ENCODE peak calls at places on chromosome 7, in five cellular contexts. One of them, this sample, is unnamed.

GRCh38 chr7:54878339-54878738 is 119.3 kb upstream of the SEC61G start:
- DNase-seq in body of pancreas: no peak
- DNase-seq in neural crest cell: no peak
- DNase-seq in spleen: no peak
- DNase-seq in adrenal gland: no peak
- DNase-seq in this sample: no peak

GRCh38 chr7:129423700-129424410 is 10.4 kb upstream of the STRIP2 start:
- DNase-seq in adrenal gland: no peak
- DNase-seq in body of pancreas: no peak
- DNase-seq in neural crest cell: no peak
- DNase-seq in spleen: no peak
- DNase-seq in this sample: no peak

GRCh38 chr7:151129141-151129835 is 38.2 kb downstream of the GBX1 start:
- DNase-seq in adrenal gland: no peak
- DNase-seq in spleen: no peak
- DNase-seq in body of pancreas: no peak
- DNase-seq in neural crest cell: no peak
- DNase-seq in this sample: no peak

GRCh38 chr7:95002726-95003125 is 95.3 kb downstream of the PPP1R9A start:
- DNase-seq in body of pancreas: no peak
- DNase-seq in spleen: no peak
- DNase-seq in adrenal gland: no peak
- DNase-seq in neural crest cell: no peak
- DNase-seq in this sample: no peak

GRCh38 chr7:31938650-31939049 is 131.6 kb downstream of the PDE1C start:
- DNase-seq in spleen: no peak
- DNase-seq in neural crest cell: no peak
- DNase-seq in adrenal gland: no peak
- DNase-seq in body of pancreas: no peak
- DNase-seq in this sample: no peak

GRCh38 chr7:1344421-1344820 is 111.7 kb downstream of the UNCX start:
- DNase-seq in body of pancreas: no peak
- DNase-seq in adrenal gland: no peak
- DNase-seq in spleen: peak; percentile 28
- DNase-seq in neural crest cell: no peak
- DNase-seq in this sample: peak; percentile 59

GRCh38 chr7:158318511-158318913 is 269.1 kb downstream of the PTPRN2 start:
- DNase-seq in neural crest cell: no peak
- DNase-seq in spleen: no peak
- DNase-seq in adrenal gland: no peak
- DNase-seq in body of pancreas: no peak
- DNase-seq in this sample: no peak

GRCh38 chr7:100949227-100949930 is at the start of gene MUC3A:
- DNase-seq in adrenal gland: no peak
- DNase-seq in neural crest cell: no peak
- DNase-seq in spleen: peak; percentile 72
- DNase-seq in body of pancreas: no peak
- DNase-seq in this sample: peak; percentile 63

GRCh38 chr7:41975854-41976253 is 261.2 kb downstream of the GLI3 start:
- DNase-seq in body of pancreas: no peak
- DNase-seq in spleen: no peak
- DNase-seq in adrenal gland: no peak
- DNase-seq in neural crest cell: no peak
- DNase-seq in this sample: no peak

GRCh38 chr7:14786314-14786895 is 116.1 kb downstream of the DGKB start:
- DNase-seq in spleen: no peak
- DNase-seq in adrenal gland: no peak
- DNase-seq in body of pancreas: no peak
- DNase-seq in neural crest cell: no peak
- DNase-seq in this sample: peak; percentile 60

GRCh38 chr7:127378537-127378936 is 14.0 kb downstream of the ZNF800 start:
- DNase-seq in adrenal gland: no peak
- DNase-seq in body of pancreas: no peak
- DNase-seq in spleen: no peak
- DNase-seq in neural crest cell: no peak
- DNase-seq in this sample: no peak

GRCh38 chr7:26153246-26153822 is 1.3 kb downstream of the NFE2L3 start:
- DNase-seq in adrenal gland: no peak
- DNase-seq in spleen: no peak
- DNase-seq in body of pancreas: no peak
- DNase-seq in neural crest cell: no peak
- DNase-seq in this sample: no peak

GRCh38 chr7:277228-277627 is 12.7 kb upstream of the FOXL3 start:
- DNase-seq in neural crest cell: no peak
- DNase-seq in spleen: no peak
- DNase-seq in adrenal gland: no peak
- DNase-seq in body of pancreas: no peak
- DNase-seq in this sample: no peak

GRCh38 chr7:46281071-46281470 is 360.0 kb upstream of the IGFBP3 start:
- DNase-seq in adrenal gland: no peak
- DNase-seq in body of pancreas: no peak
- DNase-seq in neural crest cell: no peak
- DNase-seq in spleen: no peak
- DNase-seq in this sample: no peak

GRCh38 chr7:3959364-3959763 is 658.3 kb downstream of the SDK1 start:
- DNase-seq in adrenal gland: no peak
- DNase-seq in neural crest cell: no peak
- DNase-seq in spleen: no peak
- DNase-seq in body of pancreas: no peak
- DNase-seq in this sample: no peak

GRCh38 chr7:26633557-26633956 is 230.8 kb downstream of the SKAP2 start:
- DNase-seq in spleen: no peak
- DNase-seq in body of pancreas: no peak
- DNase-seq in neural crest cell: no peak
- DNase-seq in adrenal gland: no peak
- DNase-seq in this sample: no peak

GRCh38 chr7:141128931-141129330 is 55.1 kb downstream of the TMEM178B start:
- DNase-seq in adrenal gland: no peak
- DNase-seq in body of pancreas: no peak
- DNase-seq in spleen: no peak
- DNase-seq in neural crest cell: no peak
- DNase-seq in this sample: no peak

GRCh38 chr7:51029586-51030230 is 247.0 kb upstream of the GRB10 start:
- DNase-seq in spleen: no peak
- DNase-seq in adrenal gland: no peak
- DNase-seq in body of pancreas: no peak
- DNase-seq in neural crest cell: no peak
- DNase-seq in this sample: no peak

GRCh38 chr7:116145245-116145852 is 65.0 kb upstream of the TES start:
- DNase-seq in spleen: no peak
- DNase-seq in adrenal gland: no peak
- DNase-seq in body of pancreas: no peak
- DNase-seq in neural crest cell: no peak
- DNase-seq in this sample: no peak

GRCh38 chr7:26553582-26553981 is 261.9 kb downstream of the SNX10 start:
- DNase-seq in adrenal gland: no peak
- DNase-seq in neural crest cell: no peak
- DNase-seq in body of pancreas: no peak
- DNase-seq in spleen: no peak
- DNase-seq in this sample: no peak

GRCh38 chr7:150451097-150451793 is 815 bp downstream of the GIMAP8 start:
- DNase-seq in neural crest cell: no peak
- DNase-seq in spleen: peak; percentile 94
- DNase-seq in body of pancreas: peak; percentile 68
- DNase-seq in adrenal gland: peak; percentile 49
- DNase-seq in this sample: no peak

GRCh38 chr7:37096341-37096740 is 352.3 kb downstream of the ELMO1 start:
- DNase-seq in adrenal gland: no peak
- DNase-seq in body of pancreas: no peak
- DNase-seq in neural crest cell: no peak
- DNase-seq in spleen: no peak
- DNase-seq in this sample: no peak

GRCh38 chr7:92830532-92831110 is 5.8 kb downstream of the CDK6 start:
- DNase-seq in spleen: no peak
- DNase-seq in neural crest cell: no peak
- DNase-seq in body of pancreas: no peak
- DNase-seq in adrenal gland: no peak
- DNase-seq in this sample: no peak

GRCh38 chr7:45660201-45660900 is 86.2 kb downstream of the ADCY1 start:
- DNase-seq in adrenal gland: no peak
- DNase-seq in body of pancreas: no peak
- DNase-seq in spleen: no peak
- DNase-seq in neural crest cell: no peak
- DNase-seq in this sample: no peak

GRCh38 chr7:1533569-1534329 is 3.2 kb downstream of the MAFK start:
- DNase-seq in spleen: peak; percentile 84
- DNase-seq in body of pancreas: peak; percentile 69
- DNase-seq in adrenal gland: peak; percentile 96
- DNase-seq in neural crest cell: no peak
- DNase-seq in this sample: no peak

GRCh38 chr7:1091644-1092027 is 3.7 kb downstream of the GPER1 start:
- DNase-seq in neural crest cell: no peak
- DNase-seq in spleen: no peak
- DNase-seq in body of pancreas: no peak
- DNase-seq in adrenal gland: no peak
- DNase-seq in this sample: no peak

GRCh38 chr7:23894891-23895569 is 185.0 kb downstream of the STK31 start:
- DNase-seq in spleen: no peak
- DNase-seq in adrenal gland: no peak
- DNase-seq in body of pancreas: no peak
- DNase-seq in neural crest cell: no peak
- DNase-seq in this sample: no peak

GRCh38 chr7:22854158-22855048 is 31.8 kb upstream of the TOMM7 start:
- DNase-seq in spleen: peak; percentile 94
- DNase-seq in body of pancreas: peak; percentile 86
- DNase-seq in adrenal gland: peak; percentile 86
- DNase-seq in neural crest cell: peak; percentile 57
- DNase-seq in this sample: no peak
- TF ChIP-seq CTCF in spleen: no peak
- TF ChIP-seq CTCF in body of pancreas: no peak
- TF ChIP-seq CTCF in adrenal gland: peak; percentile 50
- TF ChIP-seq CTCF in neural crest cell: peak; percentile 86
- TF ChIP-seq CTCF in this sample: peak; percentile 91

GRCh38 chr7:39515556-39516228 is 50.5 kb upstream of the YAE1 start:
- DNase-seq in adrenal gland: no peak
- DNase-seq in body of pancreas: no peak
- DNase-seq in neural crest cell: no peak
- DNase-seq in spleen: no peak
- DNase-seq in this sample: no peak

GRCh38 chr7:39509441-39509840 is 56.8 kb upstream of the YAE1 start:
- DNase-seq in body of pancreas: no peak
- DNase-seq in adrenal gland: no peak
- DNase-seq in neural crest cell: no peak
- DNase-seq in spleen: no peak
- DNase-seq in this sample: no peak

GRCh38 chr7:39509912-39510311 is 56.3 kb upstream of the YAE1 start:
- DNase-seq in neural crest cell: no peak
- DNase-seq in spleen: no peak
- DNase-seq in adrenal gland: no peak
- DNase-seq in body of pancreas: no peak
- DNase-seq in this sample: no peak

GRCh38 chr7:39507866-39508551 is 58.2 kb upstream of the YAE1 start:
- DNase-seq in neural crest cell: no peak
- DNase-seq in spleen: peak; percentile 70
- DNase-seq in body of pancreas: no peak
- DNase-seq in adrenal gland: peak; percentile 4
- DNase-seq in this sample: no peak

DNA sequence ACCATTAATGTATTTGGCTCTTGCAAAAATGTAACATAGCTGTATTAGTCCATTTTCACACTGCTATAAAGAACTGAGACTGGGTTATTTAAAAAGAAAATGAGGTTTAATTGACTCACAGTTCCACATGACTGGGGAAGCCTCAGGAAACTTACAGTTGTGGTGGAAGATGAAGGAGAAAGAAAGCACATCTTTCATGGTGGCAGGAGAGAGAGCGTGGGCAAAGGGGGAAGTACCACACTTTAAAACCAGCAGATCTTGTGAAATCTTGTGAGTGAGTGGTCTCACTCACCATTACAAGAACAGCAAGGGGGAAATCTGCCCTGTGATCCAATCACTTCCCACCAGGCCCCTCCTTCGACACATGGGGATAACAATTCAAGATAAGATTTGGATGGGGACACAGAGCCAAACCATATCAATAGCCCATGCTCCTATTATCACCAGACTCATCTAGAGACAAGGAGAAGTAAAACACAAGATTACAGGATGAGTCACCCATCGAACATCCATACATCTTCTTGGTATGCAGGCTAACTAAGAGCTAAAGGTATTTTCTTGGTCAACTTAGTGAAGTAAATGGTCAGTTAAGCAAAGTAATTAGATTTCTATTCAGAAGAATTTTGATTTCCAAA is 55.3 kb upstream of the YAE1 start:
- DNase-seq in spleen: no peak
- DNase-seq in adrenal gland: no peak
- DNase-seq in neural crest cell: no peak
- DNase-seq in body of pancreas: no peak
- DNase-seq in this sample: no peak
- TF ChIP-seq CTCF in spleen: no peak
- TF ChIP-seq CTCF in adrenal gland: no peak
- TF ChIP-seq CTCF in neural crest cell: no peak
- TF ChIP-seq CTCF in body of pancreas: no peak
- TF ChIP-seq CTCF in this sample: no peak

GRCh38 chr7:85018498-85018897 is 168.4 kb downstream of the SEMA3D start:
- DNase-seq in neural crest cell: no peak
- DNase-seq in spleen: no peak
- DNase-seq in body of pancreas: no peak
- DNase-seq in adrenal gland: no peak
- DNase-seq in this sample: no peak

GRCh38 chr7:85019778-85020177 is 167.1 kb downstream of the SEMA3D start:
- DNase-seq in body of pancreas: no peak
- DNase-seq in spleen: no peak
- DNase-seq in neural crest cell: no peak
- DNase-seq in adrenal gland: no peak
- DNase-seq in this sample: no peak

GRCh38 chr7:85019176-85019575 is 167.7 kb downstream of the SEMA3D start:
- DNase-seq in body of pancreas: no peak
- DNase-seq in spleen: no peak
- DNase-seq in neural crest cell: no peak
- DNase-seq in adrenal gland: no peak
- DNase-seq in this sample: no peak

GRCh38 chr7:85010306-85010705 is 176.6 kb downstream of the SEMA3D start:
- DNase-seq in neural crest cell: no peak
- DNase-seq in adrenal gland: no peak
- DNase-seq in spleen: no peak
- DNase-seq in body of pancreas: no peak
- DNase-seq in this sample: no peak

GRCh38 chr7:85014936-85015335 is 171.9 kb downstream of the SEMA3D start:
- DNase-seq in spleen: no peak
- DNase-seq in adrenal gland: no peak
- DNase-seq in neural crest cell: no peak
- DNase-seq in body of pancreas: no peak
- DNase-seq in this sample: no peak
- TF ChIP-seq CTCF in spleen: no peak
- TF ChIP-seq CTCF in adrenal gland: no peak
- TF ChIP-seq CTCF in neural crest cell: peak; percentile 23
- TF ChIP-seq CTCF in body of pancreas: no peak
- TF ChIP-seq CTCF in this sample: peak; percentile 32

DNA sequence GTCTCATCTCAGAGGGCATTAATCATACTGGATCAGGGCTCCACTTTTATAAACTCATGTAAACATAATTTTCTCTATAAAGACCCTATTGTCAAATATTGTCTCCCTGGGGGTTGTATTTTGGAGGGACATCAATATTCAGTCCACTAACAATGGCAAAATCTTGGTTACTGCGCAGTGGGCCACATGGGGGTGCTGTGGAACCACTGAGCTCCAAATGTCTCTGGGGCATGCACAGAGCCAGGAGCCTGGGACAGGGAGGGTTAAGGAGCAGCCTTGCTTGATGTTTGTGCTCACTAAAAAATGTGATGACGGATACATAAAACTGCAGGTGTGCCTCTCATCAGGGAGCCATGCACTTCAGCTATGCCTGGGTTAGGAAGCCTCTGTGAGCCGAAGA is 62.1 kb upstream of the PRSS58 start:
- DNase-seq in adrenal gland: no peak
- DNase-seq in body of pancreas: no peak
- DNase-seq in neural crest cell: no peak
- DNase-seq in spleen: no peak
- DNase-seq in this sample: no peak
- TF ChIP-seq CTCF in adrenal gland: no peak
- TF ChIP-seq CTCF in body of pancreas: no peak
- TF ChIP-seq CTCF in neural crest cell: peak; percentile 62
- TF ChIP-seq CTCF in spleen: no peak
- TF ChIP-seq CTCF in this sample: peak; percentile 43